ENCODE peak calls at places on chromosomes 6 and 20, in nine cellular contexts. Y, J, H, U, T, V, G, A and D are unnamed samples.

GRCh38 chr20:25486377-25486776 is 78.9 kb downstream of the GINS1 start:
- DNase-seq in Y (peak), J (no peak), H (no peak), U (no peak), T (no peak), V (no peak), G (no peak), A (no peak), D (no peak)

GRCh38 chr20:50020283-50020682 is 37.5 kb downstream of the SNAI1 start:
- DNase-seq in Y (no peak), J (no peak), H (no peak), U (peak), T (peak), V (no peak), G (no peak), A (no peak), D (no peak)

GRCh38 chr6:145199961-145200360 is 535.4 kb downstream of the EPM2A start:
- DNase-seq in Y (peak), J (no peak), H (no peak), U (peak), T (no peak), V (peak), G (no peak), A (no peak), D (no peak)

GRCh38 chr6:85726206-85726605 is 83.5 kb upstream of the SYNCRIP start:
- DNase-seq in Y (no peak), J (no peak), H (no peak), U (no peak), T (no peak), V (no peak), G (no peak), A (no peak), D (no peak)

GRCh38 chr20:59673288-59673997 is 69.1 kb downstream of the PHACTR3 start:
- DNase-seq in Y (no peak), J (no peak), H (no peak), U (no peak), T (no peak), V (no peak), G (no peak), A (no peak), D (no peak)

GRCh38 chr20:3510110-3510509 is 39.3 kb downstream of the ATRN start:
- DNase-seq in Y (no peak), J (no peak), H (no peak), U (peak), T (no peak), V (no peak), G (no peak), A (no peak), D (no peak)

GRCh38 chr6:141551318-141551717 is 581.4 kb upstream of the GJE1 start:
- DNase-seq in Y (no peak), J (no peak), H (no peak), U (peak), T (peak), V (no peak), G (no peak), A (no peak), D (no peak)

GRCh38 chr6:149473080-149474052 is 11.4 kb downstream of the ZC3H12D start:
- DNase-seq in Y (no peak), J (no peak), H (no peak), U (peak), T (no peak), V (no peak), G (no peak), A (no peak), D (no peak)

GRCh38 chr20:19867940-19868371 is 109.9 kb downstream of the RIN2 start:
- DNase-seq in Y (peak), J (peak), H (no peak), U (no peak), T (no peak), V (peak), G (no peak), A (no peak), D (no peak)

GRCh38 chr20:24316731-24317130 is 152.7 kb upstream of the SYNDIG1 start:
- DNase-seq in Y (no peak), J (no peak), H (no peak), U (no peak), T (no peak), V (no peak), G (no peak), A (no peak), D (no peak)

GRCh38 chr6:29967379-29968010 is 25.2 kb downstream of the HLA-A start:
- DNase-seq in Y (no peak), J (no peak), H (no peak), U (no peak), T (peak), V (no peak), G (no peak), A (no peak), D (no peak)

GRCh38 chr6:133309579-133309978 is 68.4 kb downstream of the EYA4 start:
- DNase-seq in Y (peak), J (no peak), H (no peak), U (peak), T (no peak), V (no peak), G (no peak), A (no peak), D (no peak)

GRCh38 chr6:99563056-99563723 is 5.3 kb downstream of the CCNC start:
- DNase-seq in Y (no peak), J (no peak), H (no peak), U (no peak), T (no peak), V (no peak), G (no peak), A (no peak), D (no peak)

GRCh38 chr6:25295651-25296050 is 16.5 kb downstream of the CARMIL1 start:
- DNase-seq in Y (peak), J (no peak), H (no peak), U (no peak), T (no peak), V (no peak), G (no peak), A (no peak), D (no peak)

GRCh38 chr20:6925744-6926278 is 158.3 kb downstream of the BMP2 start:
- DNase-seq in Y (no peak), J (no peak), H (no peak), U (no peak), T (no peak), V (no peak), G (no peak), A (no peak), D (no peak)

GRCh38 chr6:24332306-24332705 is 25.6 kb downstream of the DCDC2 start:
- DNase-seq in Y (no peak), J (no peak), H (no peak), U (peak), T (no peak), V (no peak), G (no peak), A (no peak), D (no peak)

GRCh38 chr20:63381781-63382431 is 20.8 kb upstream of the CHRNA4 start:
- DNase-seq in Y (no peak), J (peak), H (peak), U (no peak), T (peak), V (no peak), G (no peak), A (peak), D (no peak)

GRCh38 chr20:63831696-63832686 is 927 bp upstream of the ZBTB46 start:
- DNase-seq in Y (no peak), J (no peak), H (no peak), U (peak), T (peak), V (no peak), G (no peak), A (peak), D (no peak)

GRCh38 chr6:116314878-116315277 is 35.1 kb upstream of the TSPYL1 start:
- DNase-seq in Y (no peak), J (no peak), H (no peak), U (peak), T (peak), V (no peak), G (no peak), A (no peak), D (no peak)

GRCh38 chr6:7770111-7770510 is 44.2 kb downstream of the BMP6 start:
- DNase-seq in Y (peak), J (no peak), H (no peak), U (no peak), T (no peak), V (no peak), G (no peak), A (no peak), D (no peak)

GRCh38 chr20:34246126-34246626 is 5.0 kb downstream of the ASIP start:
- DNase-seq in Y (peak), J (no peak), H (no peak), U (no peak), T (no peak), V (no peak), G (no peak), A (no peak), D (no peak)

GRCh38 chr6:49915035-49915434 is 48.7 kb upstream of the CRISP1 start:
- DNase-seq in Y (no peak), J (no peak), H (no peak), U (no peak), T (no peak), V (no peak), G (no peak), A (peak), D (no peak)

GRCh38 chr6:44122821-44123220 is 4.4 kb downstream of the MRPL14 start:
- DNase-seq in Y (peak), J (no peak), H (no peak), U (peak), T (peak), V (no peak), G (no peak), A (no peak), D (no peak)

GRCh38 chr6:143200035-143200770 is 139.5 kb downstream of the AIG1 start:
- DNase-seq in Y (no peak), J (no peak), H (no peak), U (peak), T (no peak), V (no peak), G (no peak), A (no peak), D (no peak)

GRCh38 chr6:36677059-36677749 is 1.3 kb upstream of the CDKN1A start:
- DNase-seq in Y (peak), J (no peak), H (no peak), U (no peak), T (peak), V (no peak), G (no peak), A (no peak), D (no peak)

GRCh38 chr6:44954281-44954680 is 373.8 kb upstream of the RUNX2 start:
- DNase-seq in Y (no peak), J (no peak), H (no peak), U (no peak), T (no peak), V (no peak), G (no peak), A (no peak), D (no peak)

GRCh38 chr6:21949211-21949801 is 347.5 kb downstream of the PRL start:
- DNase-seq in Y (no peak), J (no peak), H (no peak), U (peak), T (no peak), V (no peak), G (no peak), A (no peak), D (no peak)

GRCh38 chr20:761418-762381 is 6.6 kb downstream of the SLC52A3 start:
- DNase-seq in Y (no peak), J (no peak), H (no peak), U (no peak), T (no peak), V (no peak), G (no peak), A (no peak), D (no peak)

GRCh38 chr6:10722570-10722819 is 375 bp upstream of the TMEM14C start:
- DNase-seq in Y (no peak), J (no peak), H (no peak), U (no peak), T (no peak), V (no peak), G (no peak), A (no peak), D (no peak)